ENCODE peak calls at places on chromosomes 7 and 10, in four cellular contexts. R is AG09309, H is fibroblast of pulmonary artery, O is testis. F is an unnamed sample.
A peak's percentile ranks its signal among the peaks of the same experiment; 100 is the strongest.

GRCh38 chr7:122143376-122143750 is 686 bp downstream of the AASS start:
- DNase-seq in R (no peak), H (peak; percentile 30), O (peak; percentile 32), F (no peak)

GRCh38 chr10:43396928-43397624 is 11.9 kb downstream of the HNRNPF start:
- DNase-seq in R (no peak), H (peak; percentile 79), O (peak; percentile 92), F (peak; percentile 51)

GRCh38 chr7:140619101-140619615 is 21.5 kb downstream of the DENND2A start:
- DNase-seq in R (no peak), H (no peak), O (no peak), F (no peak)

GRCh38 chr7:105131890-105132289 is 117.9 kb downstream of the KMT2E start:
- DNase-seq in R (no peak), H (no peak), O (no peak), F (no peak)

GRCh38 chr7:132750056-132750455 is 173.8 kb upstream of the PLXNA4 start:
- DNase-seq in R (no peak), H (no peak), O (no peak), F (no peak)

GRCh38 chr7:157525501-157525915 is 188.7 kb downstream of the DNAJB6 start:
- DNase-seq in R (no peak), H (no peak), O (peak; percentile 43), F (no peak)

GRCh38 chr10:132207536-132208488 is 21.1 kb downstream of the DPYSL4 start:
- DNase-seq in R (no peak), H (no peak), O (no peak), F (no peak)

GRCh38 chr10:37680716-37681616 is 176.4 kb downstream of the ZNF248 start:
- DNase-seq in R (no peak), H (no peak), O (no peak), F (no peak)

GRCh38 chr7:106111671-106112117 is 418 bp downstream of the SYPL1 start:
- DNase-seq in R (no peak), H (peak; percentile 79), O (peak; percentile 38), F (no peak)

GRCh38 chr7:63046612-63047011 is 952.0 kb upstream of the ZNF722 start:
- DNase-seq in R (no peak), H (no peak), O (no peak), F (no peak)

GRCh38 chr7:131164025-131164899 is 163.4 kb upstream of the MKLN1 start:
- DNase-seq in R (peak; percentile 84), H (peak; percentile 90), O (no peak), F (no peak)

GRCh38 chr7:12315049-12315448 is 88.6 kb downstream of the VWDE start:
- DNase-seq in R (no peak), H (no peak), O (no peak), F (no peak)

GRCh38 chr7:74570533-74571156 is 86.9 kb upstream of the GTF2I start:
- DNase-seq in R (no peak), H (no peak), O (no peak), F (no peak)

GRCh38 chr10:49174926-49175500 is 13.2 kb downstream of the TMEM273 start:
- DNase-seq in R (no peak), H (no peak), O (no peak), F (no peak)

GRCh38 chr7:76300210-76300731 is 2.2 kb upstream of the HSPB1 start:
- DNase-seq in R (no peak), H (peak; percentile 75), O (no peak), F (no peak)

GRCh38 chr10:9069136-9069535 is 1014.6 kb downstream of the GATA3 start:
- DNase-seq in R (no peak), H (no peak), O (no peak), F (no peak)

GRCh38 chr10:132493246-132493755 is 44.3 kb upstream of the INPP5A start:
- DNase-seq in R (no peak), H (no peak), O (no peak), F (no peak)

GRCh38 chr10:89946106-89946505 is 244.7 kb downstream of the KIF20B start:
- DNase-seq in R (no peak), H (peak; percentile 8), O (no peak), F (no peak)

GRCh38 chr10:24907956-24908355 is 44.5 kb downstream of the PRTFDC1 start:
- DNase-seq in R (no peak), H (no peak), O (no peak), F (no peak)

GRCh38 chr7:122619664-122620063 is 79.3 kb downstream of the RNF133 start:
- DNase-seq in R (no peak), H (no peak), O (no peak), F (no peak)

GRCh38 chr10:77187376-77187999 is 450.1 kb downstream of the KCNMA1 start:
- DNase-seq in R (no peak), H (no peak), O (no peak), F (no peak)

GRCh38 chr7:110803602-110804143 is 287.3 kb upstream of the LRRN3 start:
- DNase-seq in R (no peak), H (no peak), O (no peak), F (no peak)

GRCh38 chr10:62589689-62590088 is 214.8 kb upstream of the ADO start:
- DNase-seq in R (no peak), H (peak; percentile 44), O (no peak), F (no peak)

GRCh38 chr7:55305130-55305529 is 60.0 kb upstream of the LANCL2 start:
- DNase-seq in R (no peak), H (no peak), O (no peak), F (no peak)

GRCh38 chr10:119401671-119402395 is 140.7 kb downstream of the RGS10 start:
- DNase-seq in R (peak; percentile 89), H (peak; percentile 92), O (no peak), F (no peak)

GRCh38 chr7:34155225-34155908 is 250.0 kb downstream of the BMPER start:
- DNase-seq in R (peak; percentile 97), H (peak; percentile 97), O (no peak), F (no peak)

GRCh38 chr7:157679607-157680006 is 342.8 kb downstream of the DNAJB6 start:
- DNase-seq in R (no peak), H (no peak), O (peak; percentile 12), F (no peak)

GRCh38 chr10:122435212-122435827 is 19.1 kb upstream of the ARMS2 start:
- DNase-seq in R (peak; percentile 17), H (peak; percentile 71), O (no peak), F (no peak)

GRCh38 chr10:126210051-126210651 is 178.1 kb downstream of the ADAM12 start:
- DNase-seq in R (no peak), H (no peak), O (no peak), F (no peak)

GRCh38 chr7:158074896-158075632 is 512.6 kb downstream of the PTPRN2 start:
- DNase-seq in R (no peak), H (no peak), O (no peak), F (no peak)

GRCh38 chr7:46129831-46130230 is 208.8 kb upstream of the IGFBP3 start:
- DNase-seq in R (no peak), H (peak; percentile 43), O (no peak), F (no peak)

GRCh38 chr7:759569-759968 is 32.5 kb upstream of the PRKAR1B start:
- DNase-seq in R (no peak), H (no peak), O (no peak), F (no peak)

GRCh38 chr10:113337142-113337541 is 215.7 kb upstream of the HABP2 start:
- DNase-seq in R (no peak), H (no peak), O (no peak), F (no peak)

GRCh38 chr10:12716042-12716441 is 285.5 kb downstream of the CCDC3 start:
- DNase-seq in R (no peak), H (no peak), O (no peak), F (no peak)

GRCh38 chr7:141225916-141226618 is 152.2 kb downstream of the TMEM178B start:
- DNase-seq in R (no peak), H (no peak), O (no peak), F (no peak)

GRCh38 chr7:73742338-73742752 is 3.7 kb upstream of the ABHD11 start:
- DNase-seq in R (no peak), H (no peak), O (no peak), F (no peak)

GRCh38 chr10:131418686-131419085 is 107.2 kb upstream of the TCERG1L start:
- DNase-seq in R (no peak), H (no peak), O (no peak), F (no peak)

GRCh38 chr7:76280408-76280807 is 22.1 kb upstream of the HSPB1 start:
- DNase-seq in R (no peak), H (no peak), O (no peak), F (no peak)

GRCh38 chr10:45594276-45595157 is 78.1 kb downstream of the ZFAND4 start:
- DNase-seq in R (peak; percentile 62), H (peak; percentile 92), O (peak; percentile 95), F (peak; percentile 69)

DNA sequence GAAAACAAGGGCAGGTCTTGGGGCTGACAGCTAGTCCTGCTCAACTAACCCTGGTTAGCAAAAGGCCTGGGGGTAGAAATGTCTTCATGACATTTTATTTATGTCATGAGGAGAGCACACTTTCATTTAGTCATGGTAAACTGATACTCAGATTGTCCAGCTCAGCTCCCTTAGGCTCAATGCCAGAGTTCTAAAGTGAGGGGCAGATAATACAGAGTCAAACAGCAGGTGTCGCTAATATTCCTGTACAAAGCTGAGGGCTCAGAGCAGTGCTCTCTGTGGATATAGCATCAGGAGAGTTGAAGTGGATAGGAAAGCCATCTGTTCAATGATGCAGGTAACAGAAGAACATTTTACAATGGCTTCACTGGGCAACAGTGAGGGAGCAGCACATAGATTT is 26.8 kb upstream of the CALCR start:
- DNase-seq in R (no peak), H (no peak), O (no peak), F (no peak)
- TF ChIP-seq CTCF in R (no peak), H (no peak), O (no peak), F (no peak)

DNA sequence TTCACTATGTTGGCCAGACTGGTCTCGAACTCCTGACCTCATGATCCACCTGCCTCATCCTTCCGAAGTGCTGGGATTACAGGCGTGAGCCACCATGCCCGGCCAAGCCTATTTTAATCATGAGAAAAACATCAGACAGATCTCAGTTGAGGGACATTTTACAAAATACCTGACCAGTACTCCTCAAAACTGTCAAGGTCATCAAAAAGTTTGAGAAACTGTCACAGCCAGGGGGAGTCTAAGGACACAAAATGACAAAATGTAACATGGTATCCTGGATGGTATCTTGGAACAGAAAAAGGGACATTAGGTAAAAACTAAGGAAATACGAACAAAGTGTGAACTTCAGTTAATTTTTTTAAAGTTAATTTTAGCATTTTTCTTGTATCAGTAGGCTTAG is 219.8 kb upstream of the PPP1R3A start:
- DNase-seq in R (no peak), H (no peak), O (no peak), F (no peak)
- H3K4me3 ChIP-seq in R (no peak overlapping the region), H (no peak overlapping the region), O (no peak overlapping the region), F (no peak overlapping the region)

DNA sequence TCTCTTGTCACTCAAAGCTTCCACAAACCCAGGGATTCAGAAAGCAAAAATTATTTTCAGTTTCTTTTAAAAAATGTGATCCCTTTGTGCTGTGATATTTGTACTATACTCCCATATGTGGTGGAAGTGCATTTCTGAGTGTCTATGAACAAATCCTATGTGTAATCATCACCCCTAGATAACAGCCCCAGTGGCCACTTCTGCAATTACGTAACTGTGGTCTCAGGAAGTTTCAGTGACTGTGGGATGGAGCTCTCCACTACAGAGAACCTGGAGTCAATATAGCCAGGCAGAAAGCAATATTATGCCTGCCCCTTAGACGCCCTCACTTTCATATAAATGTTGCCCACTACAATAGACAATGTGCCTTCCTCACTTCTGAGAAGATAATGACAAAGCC is 1101.7 kb upstream of the GHITM start:
- DNase-seq in R (no peak), H (peak; percentile 2), O (no peak), F (no peak)
- TF ChIP-seq CTCF in R (no peak), H (no peak), O (no peak), F (no peak)

GRCh38 chr7:149719912-149720335 is 53.5 kb downstream of the ZNF467 start:
- DNase-seq in R (no peak), H (no peak), O (peak; percentile 51), F (no peak)
- H3K4me3 ChIP-seq in R (no peak overlapping the region), H (no peak overlapping the region), O (no peak overlapping the region), F (no peak overlapping the region)